ENCODE peak calls at places on chromosomes 1 and 21, in seven cellular contexts. Z is nephron progenitor cell, N is NCI-H1092, E is BJ, H is HT1080, S is left cardiac atrium, M is ACHN. D is an unnamed sample.

GRCh38 chr1:157968503-157968902 is 24.9 kb upstream of the KIRREL1 start:
- DNase-seq in Z (no peak), S (peak), M (peak), E (peak), H (peak), N (no peak), D (no peak)

GRCh38 chr1:92169606-92170005 is 48.1 kb upstream of the C1orf146 start:
- DNase-seq in Z (no peak), S (no peak), N (no peak), E (no peak), H (no peak), M (no peak), D (no peak)

GRCh38 chr1:152001631-152002584 is 8.2 kb upstream of the S100A10 start:
- DNase-seq in S (peak), H (peak), M (peak), Z (peak), N (peak), E (peak), D (peak)

GRCh38 chr1:16720403-16721223 is 19.7 kb upstream of the RNU1-4 start:
- DNase-seq in S (no peak), E (no peak), N (no peak), Z (no peak), H (peak), M (no peak), D (no peak)

GRCh38 chr1:22239378-22239777 is 96.5 kb upstream of the WNT4 start:
- DNase-seq in Z (no peak), S (no peak), H (no peak), E (no peak), N (no peak), M (no peak), D (no peak)

GRCh38 chr21:42398414-42399030 is 2.7 kb upstream of the TMPRSS3 start:
- DNase-seq in S (no peak), E (no peak), N (no peak), Z (no peak), H (no peak), M (no peak), D (no peak)

GRCh38 chr1:82185084-82185483 is 384.4 kb downstream of the ADGRL2 start:
- DNase-seq in E (peak), H (no peak), S (no peak), Z (no peak), N (no peak), M (no peak), D (no peak)

GRCh38 chr1:230575886-230576477 is 66.3 kb upstream of the COG2 start:
- DNase-seq in S (no peak), M (no peak), N (no peak), Z (no peak), H (no peak), E (no peak), D (no peak)

GRCh38 chr1:226128487-226129075 is 58.0 kb downstream of the ACBD3 start:
- DNase-seq in S (peak), E (peak), N (no peak), Z (no peak), M (no peak), H (no peak), D (no peak)

GRCh38 chr1:90718411-90719320 is 1.6 kb upstream of the BARHL2 start:
- DNase-seq in N (no peak), E (no peak), H (no peak), S (no peak), M (no peak), Z (peak), D (no peak)

GRCh38 chr1:1202831-1203560 is 3.4 kb downstream of the TNFRSF18 start:
- DNase-seq in M (no peak), H (no peak), Z (peak), S (peak), E (no peak), N (no peak), D (no peak)

GRCh38 chr1:185045793-185046441 is 559 bp downstream of the RNF2 start:
- DNase-seq in H (peak), S (peak), N (peak), E (no peak), Z (peak), M (peak), D (peak)

GRCh38 chr21:42815217-42815616 is 64.1 kb downstream of the WDR4 start:
- DNase-seq in E (no peak), H (no peak), Z (no peak), N (no peak), S (no peak), M (peak), D (no peak)

GRCh38 chr1:6545276-6545934 is 8.9 kb downstream of the NOL9 start:
- DNase-seq in S (no peak), M (no peak), Z (no peak), E (no peak), H (peak), N (no peak), D (no peak)

GRCh38 chr1:217524787-217525520 is 105.9 kb downstream of the GPATCH2 start:
- DNase-seq in N (no peak), M (no peak), Z (no peak), H (no peak), E (no peak), S (no peak), D (no peak)

GRCh38 chr1:64472805-64473204 is 2.9 kb downstream of the CACHD1 start:
- DNase-seq in N (no peak), M (no peak), E (no peak), S (no peak), Z (no peak), H (no peak), D (peak)

GRCh38 chr1:215992620-215993019 is 425.5 kb downstream of the KCTD3 start:
- DNase-seq in S (no peak), Z (peak), M (peak), H (peak), E (no peak), N (peak), D (peak)

GRCh38 chr1:230900984-230901383 is 32.7 kb upstream of the C1orf198 start:
- DNase-seq in H (no peak), S (no peak), M (no peak), N (no peak), E (no peak), Z (no peak), D (no peak)

GRCh38 chr1:91885331-91885715 is 628 bp downstream of the TGFBR3 start:
- DNase-seq in M (no peak), H (no peak), N (no peak), Z (no peak), S (peak), E (no peak), D (no peak)

GRCh38 chr1:93661829-93662474 is 19.7 kb downstream of the BCAR3 start:
- DNase-seq in N (no peak), M (peak), E (peak), S (no peak), Z (no peak), H (peak), D (no peak)

GRCh38 chr1:244836135-244836521 is 670 bp downstream of the COX20 start:
- DNase-seq in E (no peak), M (peak), Z (no peak), H (peak), S (no peak), N (no peak), D (peak)

GRCh38 chr1:39272791-39273071 is 68.2 kb downstream of the MACF1 start:
- DNase-seq in H (no peak), M (no peak), Z (no peak), E (no peak), S (no peak), N (no peak), D (no peak)

GRCh38 chr1:4613606-4614370 is 40.6 kb upstream of the AJAP1 start:
- DNase-seq in S (no peak), M (no peak), N (no peak), E (no peak), Z (no peak), H (no peak), D (no peak)

GRCh38 chr1:87334351-87335174 is 5.9 kb downstream of the LMO4 start:
- DNase-seq in M (no peak), H (no peak), S (peak), N (no peak), Z (peak), E (no peak), D (peak)

GRCh38 chr1:56780128-56780750 is 39.0 kb downstream of the FYB2 start:
- DNase-seq in E (no peak), H (no peak), M (no peak), S (no peak), Z (no peak), N (no peak), D (no peak)

GRCh38 chr1:178039826-178040380 is 54.0 kb upstream of the RASAL2 start:
- DNase-seq in S (no peak), Z (no peak), H (no peak), N (no peak), M (no peak), E (no peak), D (no peak)

D was measured in neuronal stem cell.